ENCODE peak calls at places on chromosomes 1 and 21, in six cellular contexts. One of them, this sample, is unnamed.

GRCh38 chr1:216075339-216075738 is 347.9 kb downstream of the USH2A start:
- DNase-seq in globus pallidus: no peak
- DNase-seq in cerebellar cortex: no peak
- DNase-seq in activated T-cell treated with anti-CD3 and anti-CD28 coated beads, Interleukin-2, amount 50 U/mL, for 72 hours: no peak
- DNase-seq in mammary epithelial cell: no peak
- DNase-seq in NCI-H1694: no peak
- DNase-seq in this sample: no peak

GRCh38 chr1:117512728-117513321 is 93.0 kb upstream of the TENT5C start:
- DNase-seq in globus pallidus: peak; percentile 11
- DNase-seq in cerebellar cortex: peak; percentile 44
- DNase-seq in activated T-cell treated with anti-CD3 and anti-CD28 coated beads, Interleukin-2, amount 50 U/mL, for 72 hours: no peak
- DNase-seq in mammary epithelial cell: peak; percentile 6
- DNase-seq in NCI-H1694: peak; percentile 27
- DNase-seq in this sample: peak; percentile 42

GRCh38 chr1:206717237-206717989 is 32.7 kb downstream of the MAPKAPK2 start:
- DNase-seq in globus pallidus: no peak
- DNase-seq in cerebellar cortex: no peak
- DNase-seq in activated T-cell treated with anti-CD3 and anti-CD28 coated beads, Interleukin-2, amount 50 U/mL, for 72 hours: no peak
- DNase-seq in mammary epithelial cell: no peak
- DNase-seq in NCI-H1694: no peak
- DNase-seq in this sample: no peak

GRCh38 chr1:244049969-244050834 is 881 bp upstream of the ZBTB18 start:
- DNase-seq in globus pallidus: peak; percentile 49
- DNase-seq in cerebellar cortex: peak; percentile 32
- DNase-seq in activated T-cell treated with anti-CD3 and anti-CD28 coated beads, Interleukin-2, amount 50 U/mL, for 72 hours: no peak
- DNase-seq in mammary epithelial cell: no peak
- DNase-seq in NCI-H1694: no peak
- DNase-seq in this sample: no peak

GRCh38 chr1:37152491-37152890 is 118.2 kb upstream of the GRIK3 start:
- DNase-seq in globus pallidus: no peak
- DNase-seq in cerebellar cortex: no peak
- DNase-seq in activated T-cell treated with anti-CD3 and anti-CD28 coated beads, Interleukin-2, amount 50 U/mL, for 72 hours: no peak
- DNase-seq in mammary epithelial cell: no peak
- DNase-seq in NCI-H1694: no peak
- DNase-seq in this sample: no peak

GRCh38 chr1:201883786-201884185 is 4.9 kb upstream of the SHISA4 start:
- DNase-seq in globus pallidus: no peak
- DNase-seq in cerebellar cortex: no peak
- DNase-seq in activated T-cell treated with anti-CD3 and anti-CD28 coated beads, Interleukin-2, amount 50 U/mL, for 72 hours: no peak
- DNase-seq in mammary epithelial cell: peak; percentile 74
- DNase-seq in NCI-H1694: no peak
- DNase-seq in this sample: no peak

GRCh38 chr1:156746716-156747631 is 4.5 kb downstream of the HDGF start:
- DNase-seq in globus pallidus: peak; percentile 81
- DNase-seq in cerebellar cortex: peak; percentile 86
- DNase-seq in activated T-cell treated with anti-CD3 and anti-CD28 coated beads, Interleukin-2, amount 50 U/mL, for 72 hours: peak; percentile 49
- DNase-seq in mammary epithelial cell: peak; percentile 84
- DNase-seq in NCI-H1694: peak; percentile 60
- DNase-seq in this sample: peak; percentile 71

GRCh38 chr1:6691507-6691906 is 10.1 kb downstream of the DNAJC11 start:
- DNase-seq in globus pallidus: no peak
- DNase-seq in cerebellar cortex: no peak
- DNase-seq in activated T-cell treated with anti-CD3 and anti-CD28 coated beads, Interleukin-2, amount 50 U/mL, for 72 hours: no peak
- DNase-seq in mammary epithelial cell: no peak
- DNase-seq in NCI-H1694: no peak
- DNase-seq in this sample: no peak

GRCh38 chr1:222886194-222887126 is 71.6 kb downstream of the DISP1 start:
- DNase-seq in globus pallidus: no peak
- DNase-seq in cerebellar cortex: no peak
- DNase-seq in activated T-cell treated with anti-CD3 and anti-CD28 coated beads, Interleukin-2, amount 50 U/mL, for 72 hours: no peak
- DNase-seq in mammary epithelial cell: no peak
- DNase-seq in NCI-H1694: no peak
- DNase-seq in this sample: no peak

GRCh38 chr1:59445040-59445439 is 148.1 kb downstream of the FGGY start:
- DNase-seq in globus pallidus: no peak
- DNase-seq in cerebellar cortex: peak; percentile 23
- DNase-seq in activated T-cell treated with anti-CD3 and anti-CD28 coated beads, Interleukin-2, amount 50 U/mL, for 72 hours: no peak
- DNase-seq in mammary epithelial cell: peak; percentile 72
- DNase-seq in NCI-H1694: no peak
- DNase-seq in this sample: no peak

GRCh38 chr21:44549525-44550211 is 1.6 kb downstream of the KRTAP10-2 start:
- DNase-seq in globus pallidus: no peak
- DNase-seq in cerebellar cortex: no peak
- DNase-seq in activated T-cell treated with anti-CD3 and anti-CD28 coated beads, Interleukin-2, amount 50 U/mL, for 72 hours: no peak
- DNase-seq in mammary epithelial cell: no peak
- DNase-seq in NCI-H1694: no peak
- DNase-seq in this sample: no peak